ENCODE peak calls at places on chromosomes 11 and 22, in four cellular contexts. O is IMR-90; T is CD8-positive, alpha-beta memory T cell; G is adrenal gland. P is an unnamed sample.

GRCh38 chr11:96055706-96056387 is 131.9 kb upstream of the MTMR2 start:
- DNase-seq in O (peak; percentile 62), T (no peak), G (no peak), P (no peak)

GRCh38 chr11:44133335-44133946 is 38.0 kb downstream of the EXT2 start:
- DNase-seq in G (no peak), O (peak; percentile 59), T (no peak), P (no peak)

GRCh38 chr11:107590460-107591097 is 368 bp upstream of the ELMOD1 start:
- DNase-seq in T (no peak), G (no peak), O (no peak), P (no peak)

GRCh38 chr11:33970984-33971466 is 79.1 kb upstream of the LMO2 start:
- DNase-seq in T (no peak), O (peak; percentile 50), G (peak; percentile 56), P (peak; percentile 10)

GRCh38 chr22:45262195-45262930 is 21.7 kb upstream of the KIAA0930 start:
- DNase-seq in G (no peak), O (no peak), T (no peak), P (no peak)

GRCh38 chr11:47656284-47656915 is 14.0 kb upstream of the MTCH2 start:
- DNase-seq in T (no peak), G (no peak), O (no peak), P (no peak)

GRCh38 chr22:26601726-26602125 is 11.8 kb upstream of the TPST2 start:
- DNase-seq in G (no peak), O (no peak), T (no peak), P (no peak)

GRCh38 chr11:44358713-44359112 is 48.8 kb upstream of the ALX4 start:
- DNase-seq in G (no peak), T (no peak), O (no peak), P (no peak)

GRCh38 chr11:126696976-126697375 is 303.6 kb downstream of the KIRREL3 start:
- DNase-seq in T (no peak), O (no peak), G (no peak), P (no peak)

GRCh38 chr22:33030923-33031525 is 27.2 kb downstream of the SYN3 start:
- DNase-seq in T (no peak), O (no peak), G (no peak), P (no peak)

GRCh38 chr22:19473578-19473977 is 5.4 kb downstream of the UFD1 start:
- DNase-seq in G (peak; percentile 35), O (no peak), T (no peak), P (no peak)

GRCh38 chr11:113334183-113334582 is 19.8 kb downstream of the TTC12 start:
- DNase-seq in O (no peak), G (no peak), T (no peak), P (no peak)

GRCh38 chr11:60992842-60993409 is 21.4 kb downstream of the CD6 start:
- DNase-seq in O (no peak), T (no peak), G (no peak), P (no peak)

GRCh38 chr11:63747006-63747405 is 21.6 kb downstream of the ZFTA start:
- DNase-seq in O (peak; percentile 69), T (no peak), G (no peak), P (no peak)

GRCh38 chr11:30018443-30018842 is 1.6 kb upstream of the KCNA4 start:
- DNase-seq in T (no peak), O (no peak), G (peak; percentile 19), P (no peak)
- H3K27me3 ChIP-seq in T (peaks cover 8% of the 10 kb centered on the region), O (peaks cover 19% of the 10 kb centered on the region), G (no peaks in the 10 kb centered on the region), P (peaks cover 4% of the 10 kb centered on the region)

GRCh38 chr11:17934194-17934593 is 78.7 kb downstream of the SERGEF start:
- DNase-seq in G (no peak), T (no peak), O (no peak), P (no peak)
- H3K4me3 ChIP-seq in G (no peak overlapping the region), T (no peak overlapping the region), O (no peak overlapping the region), P (no peak overlapping the region)

DNA sequence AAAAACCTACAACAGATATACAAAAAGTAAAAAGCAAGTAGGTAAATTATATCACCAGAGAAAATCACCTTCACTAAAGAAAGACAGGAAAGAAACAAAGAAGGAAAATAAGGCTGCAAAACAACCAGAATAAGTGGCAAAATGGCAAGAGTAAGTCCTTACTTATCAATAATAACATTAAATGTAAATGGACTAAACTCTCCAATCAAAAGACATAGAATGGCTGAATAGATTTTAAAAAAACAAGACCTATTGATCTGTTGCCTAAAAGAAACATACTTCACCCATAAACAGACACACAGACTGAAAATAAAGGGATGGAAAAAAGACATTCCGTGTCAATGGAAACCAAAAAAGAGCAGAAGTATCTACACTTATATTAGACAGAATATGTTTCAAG is 695.7 kb upstream of the FAT3 start:
- DNase-seq in T (no peak), G (no peak), O (no peak), P (no peak)
- H3K9me3 ChIP-seq in T (no peaks in the 10 kb centered on the region), G (no peaks in the 10 kb centered on the region), O (peaks cover 10% of the 10 kb centered on the region), P (no peaks in the 10 kb centered on the region)

DNA sequence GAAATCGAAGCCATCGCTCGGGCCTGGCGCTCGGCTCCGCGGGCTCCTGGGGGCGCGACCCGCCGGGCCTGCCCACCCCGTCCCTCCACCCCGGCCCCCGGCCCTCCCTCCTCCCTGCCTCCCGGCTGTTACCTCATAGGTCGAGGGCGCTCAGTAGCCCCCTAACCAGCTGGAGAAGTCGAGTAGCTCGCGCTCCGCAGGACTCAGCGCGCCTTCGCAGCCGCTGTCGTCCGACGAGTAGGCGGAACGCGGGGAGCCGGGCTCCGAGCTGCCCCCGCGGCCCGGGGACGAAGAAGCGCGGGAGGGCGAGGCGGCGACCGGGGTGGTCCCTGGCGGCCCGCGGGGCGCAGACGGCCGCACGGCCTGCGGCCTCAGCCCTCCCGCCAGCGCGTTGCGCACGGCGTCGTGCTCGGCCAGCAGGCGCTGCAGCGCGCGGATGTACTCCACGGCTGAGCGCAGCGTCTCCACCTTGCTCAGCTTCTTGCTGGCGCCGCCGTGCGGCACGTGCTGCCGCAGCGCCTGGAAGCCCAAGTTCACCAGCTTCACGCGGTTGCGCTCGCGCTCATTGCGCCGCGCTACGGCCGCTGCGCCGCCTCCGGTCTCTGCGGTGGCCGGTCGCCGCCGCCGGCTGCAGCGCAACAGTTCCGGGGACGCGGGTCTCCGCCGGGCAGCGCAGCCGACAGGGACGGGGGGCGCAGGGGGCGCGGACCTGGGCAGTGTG is 627 bp downstream of the ASCL2 start:
- DNase-seq in O (peak; percentile 55), T (peak; percentile 30), G (no peak), P (peak; percentile 39)
- H3K27me3 ChIP-seq in O (peaks cover 78% of the 10 kb centered on the region), T (peaks cover 4% of the 10 kb centered on the region), G (peaks cover 38% of the 10 kb centered on the region), P (no peaks in the 10 kb centered on the region)

DNA sequence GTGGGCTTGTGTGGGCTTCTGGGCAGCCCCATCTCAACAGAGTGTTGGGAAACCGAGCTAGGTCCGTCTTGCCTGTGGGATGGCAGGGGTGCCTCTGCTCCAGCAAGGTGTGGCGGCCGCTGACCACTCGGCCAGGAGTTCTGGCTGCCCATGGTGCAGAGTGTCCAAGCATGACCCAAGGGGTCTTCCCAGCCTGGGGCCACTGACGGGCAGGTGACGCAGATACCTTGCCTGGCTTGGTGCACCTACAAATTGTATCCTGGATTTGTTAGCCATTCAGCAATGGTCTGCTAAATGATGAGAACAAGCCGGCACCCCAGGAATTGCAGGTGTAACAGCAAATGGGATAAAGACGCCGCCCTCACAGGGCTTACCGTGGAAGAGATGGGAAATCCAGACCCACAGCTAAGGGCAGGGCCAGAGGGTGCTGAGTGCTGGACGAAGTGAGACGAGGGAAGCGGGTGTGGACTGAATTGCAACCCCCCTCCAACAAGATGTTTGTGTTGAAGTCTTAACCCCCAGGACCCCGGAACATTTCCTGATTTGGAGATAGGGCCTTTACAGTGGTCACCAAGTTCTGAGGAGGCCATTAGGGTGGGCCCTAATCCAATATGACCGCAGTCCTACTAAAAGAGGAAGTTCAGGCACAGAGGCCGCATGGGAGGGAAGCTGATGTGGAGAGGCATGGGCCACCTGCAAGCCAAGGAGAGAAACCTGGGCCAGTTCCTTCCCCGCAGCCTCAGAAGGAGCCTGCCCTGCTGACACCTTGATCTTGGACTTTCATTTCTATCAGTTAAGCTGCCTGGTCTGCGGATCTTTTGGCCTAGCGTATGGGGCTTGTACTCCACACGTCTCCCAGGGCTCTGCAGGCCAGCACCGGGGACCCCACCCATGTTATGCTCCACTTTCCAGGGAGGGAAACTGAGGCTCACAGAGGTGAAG is 45.2 kb upstream of the LINC01488 start:
- DNase-seq in O (no peak), G (no peak), T (no peak), P (no peak)
- H3K4me3 ChIP-seq in O (no peak overlapping the region), G (no peak overlapping the region), T (no peak overlapping the region), P (no peak overlapping the region)

GRCh38 chr11:3357302-3357701 is 21.6 kb downstream of the ZNF195 start:
- DNase-seq in G (no peak), O (no peak), T (no peak), P (no peak)

GRCh38 chr11:3353066-3353465 is 25.9 kb downstream of the ZNF195 start:
- DNase-seq in O (no peak), G (no peak), T (no peak), P (no peak)

GRCh38 chr11:3356858-3357257 is 22.1 kb downstream of the ZNF195 start:
- DNase-seq in G (no peak), O (no peak), T (no peak), P (no peak)

GRCh38 chr11:3359092-3359824 is 19.7 kb downstream of the ZNF195 start:
- DNase-seq in O (no peak), G (no peak), T (no peak), P (no peak)

DNA sequence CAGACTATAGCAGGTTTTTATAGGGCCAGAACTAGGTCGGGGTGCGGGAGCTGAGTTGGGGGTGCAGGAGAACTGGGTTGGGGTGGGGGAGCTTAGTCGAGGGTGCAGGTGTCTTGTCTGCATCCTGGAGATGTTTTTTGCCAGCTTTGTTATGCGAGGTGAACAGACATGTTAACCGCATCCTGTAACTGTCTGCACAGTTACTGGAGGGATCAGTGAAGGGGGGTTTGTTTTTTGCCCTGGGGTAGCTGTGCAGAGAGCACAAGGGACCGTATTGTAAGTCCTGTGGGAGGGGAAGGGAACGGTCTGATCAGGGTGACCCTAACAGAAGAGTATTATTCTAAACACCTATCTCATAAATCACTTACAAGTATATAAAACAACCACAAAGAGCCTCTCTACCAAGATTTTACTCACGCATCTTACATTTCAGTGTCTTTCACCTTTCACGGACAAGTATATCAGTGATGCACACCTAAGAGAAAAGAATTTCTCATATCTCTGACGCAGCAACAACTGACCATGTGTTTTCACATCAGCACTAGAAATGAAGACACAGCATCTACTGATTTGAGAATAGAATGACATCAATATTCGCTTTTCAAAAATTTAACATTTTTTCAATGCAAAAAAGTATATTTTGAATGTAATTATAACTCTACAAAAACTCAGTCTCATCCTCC is 20.8 kb downstream of the ZNF195 start:
- DNase-seq in O (no peak), T (no peak), G (no peak), P (no peak)
- H3K9me3 ChIP-seq in O (peaks cover 76% of the 10 kb centered on the region), T (peaks cover 73% of the 10 kb centered on the region), G (peaks cover 8% of the 10 kb centered on the region), P (peaks cover 97% of the 10 kb centered on the region)

DNA sequence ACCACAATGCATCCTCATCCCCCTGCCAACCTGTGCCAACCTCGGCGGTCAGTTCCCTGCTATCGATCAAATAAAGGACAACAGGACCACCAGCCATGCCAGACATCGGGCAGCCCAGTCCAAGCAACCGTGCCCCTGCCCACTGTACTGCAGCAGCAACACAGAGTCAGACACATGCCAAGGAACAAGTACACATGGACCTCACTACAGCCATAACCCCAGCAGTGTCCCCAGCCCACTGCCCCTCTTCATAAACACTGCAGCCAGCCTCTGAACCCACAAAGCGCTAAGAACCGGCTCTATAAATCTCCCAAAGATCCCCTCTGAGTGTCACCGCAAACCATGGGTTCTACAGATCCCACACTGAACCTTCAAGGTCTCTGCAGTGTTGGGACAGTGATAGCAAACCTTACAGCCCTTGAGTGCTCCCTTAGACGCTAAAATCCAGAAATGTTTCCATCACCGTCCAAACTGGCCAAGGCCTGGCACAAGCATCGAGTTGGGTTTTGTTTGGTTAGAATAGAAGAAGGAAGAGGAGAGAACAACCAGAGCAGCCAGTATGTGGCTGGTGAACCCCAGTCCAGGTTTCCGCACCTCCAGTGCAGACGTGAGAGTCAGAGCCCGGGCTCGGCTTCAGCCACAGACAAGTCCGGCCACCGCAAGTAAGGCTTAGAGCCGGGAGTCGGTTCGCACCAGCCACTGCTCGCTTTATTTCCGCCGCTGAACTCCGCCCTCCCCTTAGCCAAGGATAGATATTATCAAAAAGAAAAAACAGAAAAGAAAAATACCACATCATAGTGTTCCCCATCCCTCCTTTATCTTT is 7.9 kb downstream of the PAX6 start:
- DNase-seq in T (no peak), O (no peak), G (no peak), P (no peak)
- H3K27me3 ChIP-seq in T (peaks cover 83% of the 10 kb centered on the region), O (peaks cover 95% of the 10 kb centered on the region), G (peaks cover 100% of the 10 kb centered on the region), P (peaks cover 57% of the 10 kb centered on the region)

P was measured in CD4-positive, CD25-positive, alpha-beta regulatory T cell.